ENCODE peak calls at places on chromosomes 7 and 10, in four cellular contexts. One of them, this sample, is unnamed.

GRCh38 chr10:119342017-119342734 is 134.8 kb downstream of the GRK5 start:
- DNase-seq in HepG2: no peak
- DNase-seq in GM12878: no peak
- DNase-seq in K562: no peak
- DNase-seq in this sample: no peak

GRCh38 chr10:53209941-53210611 is 437.5 kb upstream of the MBL2 start:
- DNase-seq in HepG2: peak; percentile 14
- DNase-seq in GM12878: no peak
- DNase-seq in K562: no peak
- DNase-seq in this sample: no peak

GRCh38 chr7:37491919-37492694 is 43.4 kb upstream of the ELMO1 start:
- DNase-seq in HepG2: no peak
- DNase-seq in GM12878: no peak
- DNase-seq in K562: peak; percentile 11
- DNase-seq in this sample: no peak

GRCh38 chr10:122671355-122671754 is 28.3 kb downstream of the C10orf120 start:
- DNase-seq in HepG2: no peak
- DNase-seq in GM12878: no peak
- DNase-seq in K562: no peak
- DNase-seq in this sample: no peak

GRCh38 chr7:107934991-107935770 is 44.2 kb downstream of the DLD start:
- DNase-seq in HepG2: no peak
- DNase-seq in GM12878: no peak
- DNase-seq in K562: no peak
- DNase-seq in this sample: no peak

GRCh38 chr10:122864901-122865300 is 14.5 kb downstream of the FAM24B start:
- DNase-seq in HepG2: no peak
- DNase-seq in GM12878: no peak
- DNase-seq in K562: no peak
- DNase-seq in this sample: peak; percentile 53

GRCh38 chr10:6035101-6035834 is 26.9 kb downstream of the IL2RA start:
- DNase-seq in HepG2: no peak
- DNase-seq in GM12878: no peak
- DNase-seq in K562: no peak
- DNase-seq in this sample: no peak

GRCh38 chr10:114337510-114338462 is 66.5 kb downstream of the AFAP1L2 start:
- DNase-seq in HepG2: no peak
- DNase-seq in GM12878: peak; percentile 21
- DNase-seq in K562: no peak
- DNase-seq in this sample: no peak

GRCh38 chr10:28676297-28676967 is 889 bp upstream of the BAMBI start:
- DNase-seq in HepG2: no peak
- DNase-seq in GM12878: no peak
- DNase-seq in K562: peak; percentile 34
- DNase-seq in this sample: no peak

GRCh38 chr10:60382946-60383681 is 6.6 kb downstream of the ANK3 start:
- DNase-seq in HepG2: no peak
- DNase-seq in GM12878: no peak
- DNase-seq in K562: no peak
- DNase-seq in this sample: no peak

GRCh38 chr10:70829543-70829942 is 13.8 kb downstream of the SGPL1 start:
- DNase-seq in HepG2: peak; percentile 48
- DNase-seq in GM12878: no peak
- DNase-seq in K562: no peak
- DNase-seq in this sample: no peak

GRCh38 chr7:120165231-120165630 is 107.7 kb upstream of the KCND2 start:
- DNase-seq in HepG2: no peak
- DNase-seq in GM12878: no peak
- DNase-seq in K562: no peak
- DNase-seq in this sample: no peak

GRCh38 chr7:106757846-106758245 is 96.9 kb upstream of the CCDC71L start:
- DNase-seq in HepG2: no peak
- DNase-seq in GM12878: no peak
- DNase-seq in K562: no peak
- DNase-seq in this sample: no peak

GRCh38 chr10:91798736-91799579 is 732 bp downstream of the TNKS2 start:
- DNase-seq in HepG2: peak; percentile 28
- DNase-seq in GM12878: no peak
- DNase-seq in K562: peak; percentile 36
- DNase-seq in this sample: peak; percentile 17

GRCh38 chr10:67607472-67607871 is 88.5 kb downstream of the CTNNA3 start:
- DNase-seq in HepG2: no peak
- DNase-seq in GM12878: no peak
- DNase-seq in K562: no peak
- DNase-seq in this sample: peak; percentile 45

GRCh38 chr10:124349231-124349992 is 69.3 kb downstream of the OAT start:
- DNase-seq in HepG2: no peak
- DNase-seq in GM12878: no peak
- DNase-seq in K562: no peak
- DNase-seq in this sample: no peak

DNA sequence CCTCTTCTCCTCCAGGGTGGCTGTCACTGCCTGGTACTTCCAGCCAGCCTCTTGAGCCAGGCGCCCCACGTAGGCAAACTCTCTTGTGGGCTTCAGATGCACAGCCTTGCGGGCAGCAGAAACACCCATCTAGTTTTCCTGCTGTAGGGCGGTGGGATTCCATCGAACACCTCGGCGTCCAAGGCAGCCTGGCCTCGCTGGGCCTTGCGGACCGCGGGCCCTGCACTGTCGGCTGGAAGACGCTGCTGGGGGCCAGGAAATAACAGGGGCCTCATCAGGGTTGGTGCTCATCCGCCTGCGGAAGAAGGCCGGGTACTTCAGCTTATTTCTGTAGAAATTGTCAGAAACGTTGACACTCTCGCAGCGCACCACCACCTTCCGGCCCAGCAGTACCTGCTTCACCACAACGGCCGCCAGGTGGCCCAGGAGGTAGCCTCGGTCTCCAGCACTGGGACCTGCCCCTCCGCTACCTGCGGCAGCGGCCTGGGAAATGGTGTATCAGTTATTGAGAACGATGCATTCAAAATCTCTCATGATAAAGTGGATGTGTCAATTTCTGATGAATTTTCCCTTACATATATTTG is 61.1 kb downstream of the WDFY4 start:
- DNase-seq in HepG2: no peak
- DNase-seq in GM12878: no peak
- DNase-seq in K562: peak; percentile 51
- DNase-seq in this sample: no peak
- TF ChIP-seq BHLHE40 in HepG2: no peak
- TF ChIP-seq BHLHE40 in GM12878: no peak
- TF ChIP-seq BHLHE40 in K562: no peak
- TF ChIP-seq BHLHE40 in this sample: no peak

DNA sequence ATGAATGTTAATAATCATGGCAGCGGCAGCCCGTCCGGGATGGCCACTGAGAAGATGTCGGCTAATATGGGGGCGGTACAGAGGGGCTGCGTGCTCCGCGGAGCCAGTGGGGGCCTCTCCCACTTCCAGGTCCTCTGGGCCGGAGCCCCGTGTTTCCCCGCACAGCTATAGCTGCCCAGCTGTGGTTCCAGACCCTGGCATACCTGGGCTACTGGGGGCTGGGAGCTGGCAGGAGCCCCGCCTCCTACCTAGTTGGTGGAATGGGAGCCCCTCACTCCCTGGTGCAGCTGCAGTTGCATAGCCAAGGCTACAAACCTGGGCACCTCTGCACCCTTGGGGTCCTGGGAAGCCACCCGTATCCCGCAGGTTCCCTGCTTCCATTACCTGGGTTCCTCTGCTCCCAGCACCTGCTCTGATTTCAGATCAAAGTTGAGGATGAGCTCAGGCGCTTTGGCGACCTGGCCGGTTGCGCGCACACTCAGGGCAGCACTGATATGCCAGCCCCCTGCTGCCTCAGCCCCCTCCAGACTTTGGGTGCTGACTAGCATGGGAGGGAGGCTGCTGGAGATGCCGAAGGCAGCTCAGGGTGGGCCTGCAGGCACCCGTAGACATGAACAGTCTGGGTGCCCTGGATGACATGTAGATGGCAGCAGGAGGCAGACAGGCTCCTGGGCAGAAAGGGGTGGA is 236.5 kb upstream of the SEMA3D start:
- DNase-seq in HepG2: no peak
- DNase-seq in GM12878: no peak
- DNase-seq in K562: no peak
- DNase-seq in this sample: no peak
- TF ChIP-seq EP300 in HepG2: no peak
- TF ChIP-seq EP300 in GM12878: no peak
- TF ChIP-seq EP300 in K562: no peak
- TF ChIP-seq EP300 in this sample: no peak

GRCh38 chr10:4656576-4657194 is 169.3 kb upstream of the AKR1E2 start:
- DNase-seq in HepG2: peak; percentile 44
- DNase-seq in GM12878: no peak
- DNase-seq in K562: peak; percentile 60
- DNase-seq in this sample: peak; percentile 34
- TF ChIP-seq SMC3 in HepG2: peak; percentile 81
- TF ChIP-seq SMC3 in GM12878: peak; percentile 89
- TF ChIP-seq SMC3 in K562: peak; percentile 51
- TF ChIP-seq SMC3 in this sample: peak; percentile 92

GRCh38 chr10:8163824-8164223 is 109.3 kb downstream of the GATA3 start:
- DNase-seq in HepG2: no peak
- DNase-seq in GM12878: no peak
- DNase-seq in K562: no peak
- DNase-seq in this sample: no peak

GRCh38 chr10:8158439-8159071 is 104.1 kb downstream of the GATA3 start:
- DNase-seq in HepG2: no peak
- DNase-seq in GM12878: no peak
- DNase-seq in K562: no peak
- DNase-seq in this sample: no peak

GRCh38 chr10:8156918-8157317 is 102.4 kb downstream of the GATA3 start:
- DNase-seq in HepG2: no peak
- DNase-seq in GM12878: no peak
- DNase-seq in K562: no peak
- DNase-seq in this sample: no peak

GRCh38 chr10:8159628-8160165 is 105.2 kb downstream of the GATA3 start:
- DNase-seq in HepG2: no peak
- DNase-seq in GM12878: no peak
- DNase-seq in K562: no peak
- DNase-seq in this sample: no peak
- TF ChIP-seq BHLHE40 in HepG2: no peak
- TF ChIP-seq BHLHE40 in GM12878: no peak
- TF ChIP-seq BHLHE40 in K562: no peak
- TF ChIP-seq BHLHE40 in this sample: no peak

GRCh38 chr7:24703296-24703695 is 54.0 kb downstream of the GSDME start:
- DNase-seq in HepG2: no peak
- DNase-seq in GM12878: no peak
- DNase-seq in K562: no peak
- DNase-seq in this sample: no peak

GRCh38 chr7:24701899-24702235 is 55.4 kb downstream of the GSDME start:
- DNase-seq in HepG2: peak; percentile 64
- DNase-seq in GM12878: no peak
- DNase-seq in K562: no peak
- DNase-seq in this sample: no peak

GRCh38 chr7:24700446-24701044 is 56.7 kb downstream of the GSDME start:
- DNase-seq in HepG2: no peak
- DNase-seq in GM12878: no peak
- DNase-seq in K562: no peak
- DNase-seq in this sample: no peak

GRCh38 chr7:24702674-24703235 is 54.5 kb downstream of the GSDME start:
- DNase-seq in HepG2: no peak
- DNase-seq in GM12878: no peak
- DNase-seq in K562: no peak
- DNase-seq in this sample: no peak

DNA sequence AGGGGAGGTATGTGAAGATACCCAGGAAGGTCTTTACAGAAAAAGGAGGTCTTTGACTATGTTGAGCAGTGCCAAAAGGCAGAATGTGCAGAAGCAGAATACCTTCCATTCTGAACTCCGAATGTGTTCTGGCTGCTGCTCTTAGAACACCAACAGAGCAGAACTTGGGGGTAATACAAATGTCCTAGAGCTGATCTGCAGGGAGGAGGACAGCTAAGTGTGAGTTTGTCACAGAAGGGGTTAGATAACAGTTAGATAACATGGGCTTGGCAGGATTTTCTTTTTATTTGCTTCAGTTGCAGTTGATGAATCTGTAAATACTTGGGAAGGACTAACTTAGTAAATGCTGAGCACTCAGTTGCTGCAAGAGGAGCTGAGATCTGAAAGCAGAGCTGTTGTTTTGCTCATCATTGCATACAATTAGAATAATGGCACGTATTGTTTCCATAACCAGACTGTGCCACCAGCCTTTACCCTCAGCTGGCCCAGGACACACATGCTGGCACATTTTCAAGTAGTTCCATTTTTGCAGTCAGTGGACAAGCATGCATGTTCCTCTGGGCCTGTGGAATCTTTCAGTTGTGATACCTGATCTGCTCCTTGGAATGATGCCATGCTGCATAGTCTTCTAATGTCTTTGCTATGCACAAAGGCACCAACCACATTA is 55.9 kb downstream of the GSDME start:
- DNase-seq in HepG2: no peak
- DNase-seq in GM12878: no peak
- DNase-seq in K562: no peak
- DNase-seq in this sample: no peak
- TF ChIP-seq EP300 in HepG2: no peak
- TF ChIP-seq EP300 in GM12878: no peak
- TF ChIP-seq EP300 in K562: no peak
- TF ChIP-seq EP300 in this sample: no peak

DNA sequence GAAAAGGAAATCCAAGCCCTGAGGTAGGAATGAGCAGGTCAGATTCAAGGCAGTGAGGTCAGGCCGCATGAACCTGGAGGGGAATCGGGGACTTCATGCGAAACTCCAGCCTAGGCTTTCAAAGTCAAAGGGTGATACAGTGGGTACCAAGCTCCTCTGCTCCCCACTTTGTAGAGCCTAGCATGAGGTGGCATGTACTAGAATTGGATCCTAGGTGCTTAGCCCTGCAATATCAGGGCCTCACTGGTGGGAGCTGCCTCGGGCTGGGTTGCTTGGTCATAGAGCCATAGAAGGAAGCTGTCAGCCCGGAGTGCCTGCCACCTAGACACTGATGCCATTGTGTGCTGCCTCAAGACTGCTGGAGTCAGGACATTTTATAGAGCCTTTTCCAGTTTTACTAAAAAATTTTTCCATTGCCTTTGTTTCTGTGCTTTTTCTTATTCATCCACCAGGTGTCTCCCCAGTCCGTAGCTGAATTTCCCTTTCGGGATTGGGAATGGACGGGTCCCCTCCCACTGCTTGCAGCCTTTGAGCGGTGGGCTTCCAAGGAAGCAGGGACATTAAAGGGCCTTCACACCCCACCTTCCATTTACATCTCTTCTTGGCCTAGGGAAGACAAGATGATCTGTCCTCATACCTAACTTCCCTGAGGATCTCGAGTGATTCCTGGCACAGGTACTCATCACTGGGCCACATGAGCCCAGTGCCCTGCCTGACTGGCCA is 5.5 kb upstream of the LZTS2 start:
- DNase-seq in HepG2: no peak
- DNase-seq in GM12878: no peak
- DNase-seq in K562: peak; percentile 28
- DNase-seq in this sample: peak; percentile 55
- TF ChIP-seq SMC3 in HepG2: peak; percentile 74
- TF ChIP-seq SMC3 in GM12878: no peak
- TF ChIP-seq SMC3 in K562: no peak
- TF ChIP-seq SMC3 in this sample: peak; percentile 65

This sample was measured in A549.